ENCODE peak calls at places on chromosomes 4 and X, in eight cellular contexts. D is GM06990, V is GM12865, Q is heart left ventricle, N is lower lobe of right lung, J is fibroblast of pulmonary artery, O is breast epithelium, R is cardiac muscle cell. U is an unnamed sample.

GRCh38 chr4:153643406-153644016 is 40.6 kb upstream of the TLR2 start:
- DNase-seq in O (no peak), R (peak), J (peak), Q (no peak), N (no peak), V (peak), D (peak), U (peak)

GRCh38 chr4:1194028-1194900 is 21.9 kb upstream of the SPON2 start:
- DNase-seq in R (peak), Q (peak), O (peak), J (peak), D (no peak), N (no peak), V (peak), U (peak)

GRCh38 chr4:24664956-24665355 is 80.6 kb upstream of the DHX15 start:
- DNase-seq in O (no peak), N (no peak), R (peak), V (no peak), Q (no peak), D (no peak), J (peak), U (no peak)

GRCh38 chrX:7108995-7109634 is 38.4 kb upstream of the STS start:
- DNase-seq in O (no peak), Q (no peak), N (no peak), R (peak), D (no peak), V (no peak), J (peak), U (no peak)

GRCh38 chr4:128711361-128711760 is 98.1 kb upstream of the JADE1 start:
- DNase-seq in Q (no peak), R (peak), O (no peak), V (no peak), N (no peak), J (no peak), D (no peak), U (no peak)

GRCh38 chr4:183328832-183329231 is 6.6 kb upstream of the CLDN24 start:
- DNase-seq in D (no peak), O (no peak), V (no peak), N (no peak), R (peak), J (peak), Q (no peak), U (peak)

GRCh38 chrX:44876076-44876475 is 3.1 kb downstream of the KDM6A start:
- DNase-seq in D (no peak), V (no peak), O (no peak), N (no peak), R (no peak), J (no peak), Q (no peak), U (no peak)

GRCh38 chrX:10031743-10032142 is 64.6 kb downstream of the CLDN34 start:
- DNase-seq in Q (no peak), D (peak), O (no peak), J (no peak), N (no peak), R (no peak), V (no peak), U (no peak)

GRCh38 chr4:147336252-147336651 is 144.6 kb upstream of the EDNRA start:
- DNase-seq in N (no peak), D (no peak), Q (no peak), J (no peak), O (no peak), R (peak), V (no peak), U (no peak)

GRCh38 chr4:121950680-121951569 is 935 bp downstream of the TRPC3 start:
- DNase-seq in J (no peak), Q (no peak), V (peak), D (peak), O (no peak), N (peak), R (peak), U (peak)

GRCh38 chr4:26779674-26780073 is 81.0 kb upstream of the STIM2 start:
- DNase-seq in V (no peak), D (no peak), N (no peak), O (no peak), J (peak), Q (no peak), R (peak), U (peak)

GRCh38 chrX:123153846-123154335 is 30.2 kb upstream of the GRIA3 start:
- DNase-seq in D (no peak), J (no peak), Q (no peak), V (no peak), R (no peak), O (no peak), N (no peak), U (no peak)

GRCh38 chrX:110316351-110317078 is 1.4 kb downstream of the AMMECR1 start:
- DNase-seq in D (no peak), J (peak), N (no peak), Q (no peak), V (no peak), R (peak), O (no peak), U (no peak)

GRCh38 chr4:7183161-7183560 is 9.2 kb upstream of the SORCS2 start:
- DNase-seq in D (no peak), Q (no peak), R (no peak), V (no peak), O (peak), N (no peak), J (no peak), U (no peak)

GRCh38 chr4:67770422-67770821 is 16.2 kb upstream of the GNRHR start:
- DNase-seq in D (no peak), J (no peak), N (no peak), O (no peak), Q (no peak), V (no peak), R (no peak), U (no peak)

DNA sequence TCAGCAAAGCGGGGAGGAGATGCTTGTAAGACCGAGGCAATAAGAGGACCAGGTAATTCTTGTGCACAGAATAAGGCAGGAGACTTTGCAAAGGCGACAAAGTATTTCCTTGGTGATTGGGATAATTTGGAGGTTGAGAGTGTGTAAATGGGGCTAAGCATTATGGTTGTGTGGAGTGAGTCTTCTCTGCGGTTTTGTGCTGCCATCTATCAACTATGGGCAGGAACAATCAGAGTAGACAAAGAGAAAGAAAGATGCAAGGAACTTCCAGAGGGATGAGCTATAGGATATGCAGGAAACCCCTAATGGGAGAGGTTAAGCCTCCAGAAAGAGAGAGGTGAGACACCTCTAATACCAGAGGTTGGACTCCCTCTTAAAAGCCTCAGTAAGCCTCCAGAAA is 339.8 kb downstream of the PAPSS1 start:
- DNase-seq in Q (no peak), V (no peak), N (no peak), D (no peak), O (no peak), J (no peak), R (no peak), U (peak)
- TF ChIP-seq CTCF in Q (no peak), V (no peak), N (no peak), D (no peak), O (no peak), J (no peak), R (no peak), U (no peak)

GRCh38 chr4:89681219-89681618 is 155.7 kb downstream of the SNCA start:
- DNase-seq in O (no peak), R (no peak), N (no peak), J (no peak), D (no peak), Q (no peak), V (no peak), U (peak)
- H3K4me3 ChIP-seq in O (no peak), R (no peak), N (no peak), J (no peak), D (no peak), Q (no peak), V (no peak), U (no peak)

DNA sequence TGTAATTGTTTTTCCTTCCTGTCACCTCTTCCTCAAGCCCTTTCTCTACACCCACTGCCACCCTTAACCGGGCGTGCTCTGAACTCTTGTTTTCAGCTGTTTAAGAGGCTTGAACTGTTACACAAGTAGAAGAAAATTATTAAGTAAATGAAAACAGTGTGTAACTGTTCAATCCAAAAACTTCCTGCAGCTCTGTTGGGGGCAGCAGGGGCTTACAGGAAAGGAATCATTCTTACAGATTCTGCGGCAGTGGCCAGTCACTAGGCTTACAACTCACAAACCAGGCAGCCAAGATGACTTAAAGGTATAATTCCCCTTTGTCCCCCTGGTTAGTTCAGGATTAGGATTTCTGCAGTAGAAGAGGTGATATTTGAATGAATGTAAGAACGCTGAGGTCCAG is 70.2 kb upstream of the ETNPPL start:
- DNase-seq in D (no peak), Q (no peak), N (no peak), J (peak), R (peak), V (no peak), O (no peak), U (peak)
- TF ChIP-seq CTCF in D (no peak), Q (no peak), N (no peak), J (peak), R (peak), V (no peak), O (no peak), U (peak)

GRCh38 chr4:102319594-102319993 is 25.7 kb downstream of the SLC39A8 start:
- DNase-seq in J (no peak), D (no peak), O (no peak), V (no peak), R (no peak), N (no peak), Q (no peak), U (no peak)
- H3K4me3 ChIP-seq in J (no peak), D (no peak), O (no peak), V (no peak), R (no peak), N (no peak), Q (no peak), U (no peak)